ENCODE peak calls at places on chromosomes 2 and 18, in five cellular contexts. B is A549, O is transverse colon, C is SK-N-SH, M is ovary. R is an unnamed sample.

GRCh38 chr2:10555810-10556111 is 107.6 kb upstream of the ODC1 start:
- DNase-seq in M (no peak), C (no peak), O (no peak), B (no peak), R (no peak)

GRCh38 chr2:175035806-175036205 is 30.6 kb upstream of the CHN1 start:
- DNase-seq in M (no peak), B (no peak), O (no peak), C (no peak), R (no peak)

GRCh38 chr2:203694186-203694585 is 12.3 kb upstream of the CD28 start:
- DNase-seq in M (no peak), O (no peak), C (no peak), B (no peak), R (no peak)

GRCh38 chr18:63267990-63268721 is 51.4 kb downstream of the BCL2 start:
- DNase-seq in C (no peak), M (no peak), O (no peak), B (no peak), R (no peak)

GRCh38 chr2:224263571-224264043 is 138.3 kb downstream of the FAM124B start:
- DNase-seq in O (no peak), B (no peak), M (no peak), C (no peak), R (no peak)

GRCh38 chr2:199875400-199875799 is 24.4 kb upstream of the FTCDNL1 start:
- DNase-seq in C (no peak), B (no peak), M (no peak), O (no peak), R (no peak)

GRCh38 chr2:200329798-200330197 is 23.3 kb downstream of the SPATS2L start:
- DNase-seq in M (no peak), B (no peak), O (no peak), C (no peak), R (no peak)

GRCh38 chr2:107633580-107634147 is 193.0 kb upstream of the RGPD4 start:
- DNase-seq in O (no peak), C (no peak), M (no peak), B (no peak), R (no peak)

GRCh38 chr2:156947261-156947660 is 310.2 kb upstream of the GALNT5 start:
- DNase-seq in B (no peak), O (no peak), C (no peak), M (no peak), R (no peak)

GRCh38 chr2:135056790-135057189 is 4.7 kb downstream of the RAB3GAP1 start:
- DNase-seq in B (no peak), M (no peak), O (no peak), C (no peak), R (no peak)

GRCh38 chr2:43224131-43224570 is 2.3 kb downstream of the ZFP36L2 start:
- DNase-seq in B (no peak), C (peak), M (peak), O (peak), R (peak)

GRCh38 chr2:118940486-118941120 is 1.4 kb upstream of the MARCO start:
- DNase-seq in B (no peak), M (no peak), C (no peak), O (peak), R (peak)

GRCh38 chr2:96962567-96963203 is 23.7 kb downstream of the FAM178B start:
- DNase-seq in O (peak), M (no peak), B (no peak), C (no peak), R (no peak)

GRCh38 chr2:119389615-119390306 is 23.0 kb downstream of the DBI start:
- DNase-seq in M (peak), O (peak), B (no peak), C (no peak), R (peak)

GRCh38 chr2:100277540-100278207 is 44.6 kb downstream of the LONRF2 start:
- DNase-seq in M (no peak), C (no peak), B (no peak), O (no peak), R (no peak)

GRCh38 chr2:24930768-24931167 is 10.7 kb upstream of the ADCY3 start:
- DNase-seq in C (no peak), O (no peak), M (no peak), B (no peak), R (no peak)

GRCh38 chr18:985301-985700 is 80.6 kb downstream of the ADCYAP1 start:
- DNase-seq in C (no peak), B (no peak), O (no peak), M (no peak), R (no peak)

GRCh38 chr2:172095905-172096660 is 6.6 kb downstream of the DLX2 start:
- DNase-seq in C (peak), O (no peak), M (no peak), B (no peak), R (no peak)

GRCh38 chr18:31244737-31245432 is 73.1 kb upstream of the DSG1 start:
- DNase-seq in M (no peak), B (no peak), O (no peak), C (no peak), R (no peak)

GRCh38 chr2:22817197-22817596 is 567.8 kb upstream of the KLHL29 start:
- DNase-seq in M (no peak), B (no peak), C (no peak), O (no peak), R (no peak)

GRCh38 chr2:35871672-35872071 is 483.9 kb upstream of the CRIM1 start:
- DNase-seq in O (no peak), C (peak), M (no peak), B (peak), R (no peak)

GRCh38 chr2:203625712-203626111 is 80.7 kb upstream of the CD28 start:
- DNase-seq in M (no peak), B (no peak), C (no peak), O (no peak), R (no peak)

GRCh38 chr2:39380525-39381150 is 56.4 kb downstream of the MAP4K3 start:
- DNase-seq in B (no peak), O (no peak), M (no peak), C (no peak), R (no peak)

GRCh38 chr2:232563580-232563979 is 13.1 kb downstream of the EIF4E2 start:
- DNase-seq in O (no peak), M (no peak), B (no peak), C (no peak), R (no peak)

GRCh38 chr18:77032121-77032758 is 100.3 kb downstream of the MBP start:
- DNase-seq in C (no peak), B (no peak), M (no peak), O (no peak), R (no peak)

GRCh38 chr2:46695283-46695682 is 215.9 kb downstream of the TMEM247 start:
- DNase-seq in M (no peak), B (no peak), O (no peak), C (no peak), R (no peak)

GRCh38 chr2:27251786-27252185 is 11.1 kb downstream of the SLC30A3 start:
- DNase-seq in B (no peak), C (no peak), M (no peak), O (no peak), R (no peak)

GRCh38 chr18:60485207-60485606 is 112.6 kb upstream of the MC4R start:
- DNase-seq in C (no peak), B (no peak), O (no peak), M (no peak), R (no peak)

GRCh38 chr2:168529054-168529833 is 73.2 kb downstream of the CERS6 start:
- DNase-seq in C (no peak), B (no peak), O (no peak), M (no peak), R (no peak)

GRCh38 chr2:161947394-161947793 is 126.6 kb downstream of the DPP4 start:
- DNase-seq in B (no peak), O (no peak), C (no peak), M (no peak), R (no peak)

GRCh38 chr2:161943012-161943411 is 131.0 kb downstream of the DPP4 start:
- DNase-seq in B (no peak), M (no peak), O (no peak), C (no peak), R (no peak)

GRCh38 chr2:161946489-161947107 is 127.4 kb downstream of the DPP4 start:
- DNase-seq in C (no peak), M (no peak), B (no peak), O (no peak), R (no peak)
- TF ChIP-seq CTCF in C (peak), M (no peak), B (peak), O (peak), R (peak)

GRCh38 chr2:81250270-81250669 is 945.7 kb upstream of the LRRTM1 start:
- DNase-seq in O (no peak), M (no peak), B (no peak), C (no peak), R (no peak)
- TF ChIP-seq EP300 in O (no peak), M (no peak), B (no peak), C (no peak), R (no peak)

DNA sequence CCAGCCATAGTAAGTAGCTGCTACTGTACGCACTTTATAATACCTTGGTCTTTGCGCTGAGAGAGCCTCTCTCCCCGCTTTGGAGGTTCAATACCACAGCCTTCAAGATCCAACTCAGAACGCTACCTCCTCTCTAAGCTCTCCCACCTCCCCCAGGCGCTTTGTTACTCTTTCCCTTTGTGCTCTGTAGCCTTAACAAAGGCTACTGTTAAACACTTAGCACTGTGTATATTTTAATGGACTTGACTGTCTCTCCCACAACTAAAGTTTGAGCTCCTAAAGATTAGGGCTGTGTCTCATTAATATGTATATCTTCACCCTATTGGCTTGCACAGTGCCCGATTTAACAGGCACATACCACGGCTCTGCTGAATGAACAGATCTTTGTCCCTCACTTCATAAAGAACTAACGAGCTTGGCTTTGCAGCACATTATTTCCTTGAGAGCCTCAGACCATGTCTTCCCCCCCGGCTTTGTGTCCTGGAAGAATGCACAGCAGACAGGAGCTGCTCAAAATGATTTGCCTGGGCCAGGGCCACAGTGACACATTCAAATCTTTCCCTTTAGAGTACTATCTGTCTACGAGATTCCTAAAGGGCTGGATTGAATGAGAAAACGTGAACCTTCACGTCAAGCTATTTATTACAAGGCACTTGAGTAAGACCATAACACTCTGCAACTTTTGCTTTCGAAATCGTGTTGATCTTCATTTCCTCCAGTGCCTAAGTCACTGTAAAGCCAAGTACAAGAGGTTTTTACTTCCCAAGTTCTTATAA is 22.1 kb downstream of the ABHD3 start:
- DNase-seq in O (no peak), M (no peak), C (no peak), B (no peak), R (peak)
- H3K4me3 ChIP-seq in O (peak), M (peak), C (no peak), B (no peak), R (peak)

GRCh38 chr2:190181066-190181681 is 118.6 kb upstream of the MSTN start:
- DNase-seq in M (no peak), O (no peak), B (peak), C (no peak), R (no peak)

GRCh38 chr2:190182071-190182524 is 119.6 kb upstream of the MSTN start:
- DNase-seq in B (no peak), O (no peak), C (no peak), M (no peak), R (no peak)

GRCh38 chr2:190179754-190180312 is 117.3 kb upstream of the MSTN start:
- DNase-seq in M (no peak), O (no peak), C (peak), B (no peak), R (no peak)

GRCh38 chr2:190178066-190178722 is 115.7 kb upstream of the MSTN start:
- DNase-seq in B (no peak), O (no peak), M (no peak), C (peak), R (no peak)

DNA sequence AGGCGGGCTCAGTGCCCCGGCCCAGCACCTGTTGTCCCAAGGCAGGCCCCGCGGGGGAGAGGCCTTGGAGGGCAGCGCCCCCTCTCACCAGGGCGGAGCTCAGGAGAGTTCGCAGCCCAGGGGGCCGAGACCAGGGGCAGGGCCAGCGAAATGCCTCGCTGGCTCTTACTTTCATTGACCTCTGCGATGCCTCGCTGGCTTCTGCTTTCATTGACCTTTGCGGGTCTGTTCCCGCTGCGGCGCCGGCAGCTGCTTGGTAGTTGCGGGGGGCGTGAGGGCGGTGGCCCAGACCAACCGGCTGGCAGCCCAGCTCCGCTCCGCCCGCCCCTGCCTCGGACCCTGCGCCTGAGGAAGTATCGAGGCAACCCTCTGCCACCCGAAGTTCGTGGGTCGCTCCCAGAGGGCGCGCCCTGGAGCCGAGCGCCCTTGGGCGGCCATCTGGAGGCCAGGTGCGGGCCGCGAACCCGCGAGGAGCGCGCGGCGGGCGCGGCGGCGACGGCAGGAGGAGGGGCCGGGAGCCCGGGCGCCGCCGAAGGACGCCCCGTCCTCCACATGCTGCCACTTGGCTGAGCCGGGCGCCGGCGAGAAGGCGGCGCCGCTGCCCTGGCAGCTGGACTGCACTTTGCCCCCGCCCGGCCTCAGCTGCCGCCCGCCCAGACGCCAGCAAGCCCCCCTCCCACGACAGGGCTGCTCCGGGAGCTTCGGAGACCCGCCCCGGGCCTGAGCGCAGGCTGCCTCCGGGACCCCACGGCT is 118.0 kb upstream of the MSTN start:
- DNase-seq in B (peak), C (peak), M (peak), O (peak), R (no peak)
- TF ChIP-seq CTCF in B (peak), C (peak), M (no peak), O (peak), R (peak)